ENCODE peak calls at places on chromosome 16, in four cellular contexts. One of them, this sample, is unnamed.
A peak's percentile ranks its signal among the peaks of the same experiment; 100 is the strongest.

GRCh38 chr16:47565454-47565853 is 104.3 kb downstream of the PHKB start:
- DNase-seq in mammary epithelial cell: peak; percentile 58
- DNase-seq in fibroblast of lung: peak; percentile 56
- DNase-seq in neural progenitor cell: no peak
- DNase-seq in this sample: no peak

GRCh38 chr16:66933776-66934137 is 445 bp downstream of the CIAO2B start:
- DNase-seq in fibroblast of lung: no peak
- DNase-seq in neural progenitor cell: no peak
- DNase-seq in mammary epithelial cell: peak; percentile 71
- DNase-seq in this sample: no peak

GRCh38 chr16:51674615-51675014 is 523.5 kb upstream of the SALL1 start:
- DNase-seq in fibroblast of lung: no peak
- DNase-seq in mammary epithelial cell: no peak
- DNase-seq in neural progenitor cell: no peak
- DNase-seq in this sample: no peak

GRCh38 chr16:83336630-83337029 is 471.1 kb upstream of the HSBP1 start:
- DNase-seq in fibroblast of lung: peak; percentile 67
- DNase-seq in mammary epithelial cell: peak; percentile 61
- DNase-seq in neural progenitor cell: no peak
- DNase-seq in this sample: peak; percentile 63

GRCh38 chr16:85084841-85085535 is 27.3 kb downstream of the CIBAR2 start:
- DNase-seq in fibroblast of lung: no peak
- DNase-seq in neural progenitor cell: no peak
- DNase-seq in mammary epithelial cell: no peak
- DNase-seq in this sample: no peak

GRCh38 chr16:71467810-71468209 is 5.8 kb upstream of the ZNF23 start:
- DNase-seq in neural progenitor cell: peak; percentile 85
- DNase-seq in fibroblast of lung: peak; percentile 20
- DNase-seq in mammary epithelial cell: peak; percentile 27
- DNase-seq in this sample: peak; percentile 45

GRCh38 chr16:81005644-81006471 is 827 bp downstream of the CMC2 start:
- DNase-seq in neural progenitor cell: peak; percentile 48
- DNase-seq in fibroblast of lung: peak; percentile 29
- DNase-seq in mammary epithelial cell: peak; percentile 15
- DNase-seq in this sample: peak; percentile 40

GRCh38 chr16:3745751-3746355 is 28.5 kb upstream of the TRAP1 start:
- DNase-seq in mammary epithelial cell: no peak
- DNase-seq in fibroblast of lung: peak; percentile 50
- DNase-seq in neural progenitor cell: no peak
- DNase-seq in this sample: no peak

GRCh38 chr16:1909661-1910231 is 8.5 kb downstream of the HS3ST6 start:
- DNase-seq in mammary epithelial cell: no peak
- DNase-seq in fibroblast of lung: no peak
- DNase-seq in neural progenitor cell: peak; percentile 8
- DNase-seq in this sample: peak; percentile 15

GRCh38 chr16:58236231-58236690 is 38.4 kb upstream of the CSNK2A2 start:
- DNase-seq in neural progenitor cell: peak; percentile 93
- DNase-seq in mammary epithelial cell: peak; percentile 61
- DNase-seq in fibroblast of lung: peak; percentile 56
- DNase-seq in this sample: peak; percentile 71

GRCh38 chr16:53912155-53912554 is 208.2 kb downstream of the FTO start:
- DNase-seq in mammary epithelial cell: peak; percentile 89
- DNase-seq in fibroblast of lung: no peak
- DNase-seq in neural progenitor cell: no peak
- DNase-seq in this sample: no peak

GRCh38 chr16:19883296-19883951 is 1.2 kb downstream of the GPRC5B start:
- DNase-seq in neural progenitor cell: peak; percentile 80
- DNase-seq in mammary epithelial cell: no peak
- DNase-seq in fibroblast of lung: peak; percentile 13
- DNase-seq in this sample: no peak

GRCh38 chr16:70572050-70572925 is 48.7 kb downstream of the SF3B3 start:
- DNase-seq in mammary epithelial cell: no peak
- DNase-seq in fibroblast of lung: peak; percentile 45
- DNase-seq in neural progenitor cell: no peak
- DNase-seq in this sample: no peak

GRCh38 chr16:20114356-20114755 is 40.7 kb upstream of the GPR139 start:
- DNase-seq in neural progenitor cell: no peak
- DNase-seq in fibroblast of lung: no peak
- DNase-seq in mammary epithelial cell: peak; percentile 65
- DNase-seq in this sample: no peak

GRCh38 chr16:3007059-3007956 is 5.4 kb upstream of the CLDN9 start:
- DNase-seq in neural progenitor cell: no peak
- DNase-seq in mammary epithelial cell: no peak
- DNase-seq in fibroblast of lung: no peak
- DNase-seq in this sample: no peak

GRCh38 chr16:27235938-27236245 is 32.6 kb downstream of the KDM8 start:
- DNase-seq in neural progenitor cell: no peak
- DNase-seq in fibroblast of lung: no peak
- DNase-seq in mammary epithelial cell: no peak
- DNase-seq in this sample: no peak
- H3K9ac ChIP-seq in neural progenitor cell: no peak overlapping the region
- H3K9ac ChIP-seq in fibroblast of lung: peak overlapping the region; percentile 33
- H3K9ac ChIP-seq in mammary epithelial cell: no peak overlapping the region
- H3K9ac ChIP-seq in this sample: peak overlapping the region; percentile 37

DNA sequence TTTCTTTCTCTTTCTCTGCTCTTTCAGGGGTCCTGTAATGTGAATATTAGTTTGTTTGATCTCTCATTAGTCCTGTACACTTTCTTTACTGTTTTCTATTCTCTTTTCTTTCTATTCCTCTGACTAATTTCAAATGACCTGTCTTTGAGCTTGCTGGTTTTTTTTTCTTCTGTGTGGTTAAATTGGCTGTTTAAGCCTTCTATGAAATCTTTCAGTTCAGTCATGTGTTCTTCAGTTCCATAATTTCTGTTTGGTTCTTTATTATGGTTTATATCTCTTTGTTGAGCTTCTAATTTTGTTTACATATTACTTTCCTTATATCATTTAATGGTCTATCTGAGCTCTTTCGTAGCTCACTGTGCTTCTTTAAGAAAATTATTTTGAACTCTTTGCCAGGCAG is 31.3 kb upstream of the NKD1 start:
- DNase-seq in fibroblast of lung: no peak
- DNase-seq in mammary epithelial cell: no peak
- DNase-seq in neural progenitor cell: no peak
- DNase-seq in this sample: no peak
- H3K27me3 ChIP-seq in fibroblast of lung: no peaks in the 10 kb centered on the region
- H3K27me3 ChIP-seq in mammary epithelial cell: no peaks in the 10 kb centered on the region
- H3K27me3 ChIP-seq in neural progenitor cell: no peaks in the 10 kb centered on the region
- H3K27me3 ChIP-seq in this sample: peaks cover 13% of the 10 kb centered on the region

DNA sequence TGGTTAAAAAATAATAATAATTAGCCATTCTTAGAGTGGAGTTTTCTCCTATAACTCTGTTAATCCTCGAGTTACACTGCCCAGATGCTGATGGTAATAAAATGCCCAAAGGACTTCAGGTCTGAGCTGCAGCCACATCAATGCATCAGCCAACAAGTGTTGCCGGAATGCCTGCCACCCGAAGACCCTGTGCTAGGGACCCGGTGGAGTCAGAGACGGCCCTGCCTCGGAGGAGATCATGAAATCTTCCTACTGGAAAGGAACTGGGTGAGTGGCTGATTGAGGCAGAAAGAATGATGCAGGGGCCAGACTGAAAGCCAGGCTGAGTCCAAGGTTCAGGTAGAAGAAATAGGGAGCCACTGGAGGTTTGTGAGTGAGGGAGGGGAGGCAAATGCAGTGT is 100.2 kb downstream of the ZNF423 start:
- DNase-seq in fibroblast of lung: no peak
- DNase-seq in mammary epithelial cell: no peak
- DNase-seq in neural progenitor cell: no peak
- DNase-seq in this sample: no peak
- H3K9ac ChIP-seq in fibroblast of lung: no peak overlapping the region
- H3K9ac ChIP-seq in mammary epithelial cell: no peak overlapping the region
- H3K9ac ChIP-seq in neural progenitor cell: no peak overlapping the region
- H3K9ac ChIP-seq in this sample: peak overlapping the region; percentile 82

GRCh38 chr16:88366704-88367047 is 16.1 kb upstream of the ZNF469 start:
- DNase-seq in mammary epithelial cell: no peak
- DNase-seq in fibroblast of lung: no peak
- DNase-seq in neural progenitor cell: no peak
- DNase-seq in this sample: no peak

GRCh38 chr16:88367560-88367959 is 15.2 kb upstream of the ZNF469 start:
- DNase-seq in neural progenitor cell: no peak
- DNase-seq in fibroblast of lung: no peak
- DNase-seq in mammary epithelial cell: no peak
- DNase-seq in this sample: no peak

GRCh38 chr16:88363239-88363891 is 19.4 kb upstream of the ZNF469 start:
- DNase-seq in neural progenitor cell: no peak
- DNase-seq in mammary epithelial cell: no peak
- DNase-seq in fibroblast of lung: no peak
- DNase-seq in this sample: no peak

GRCh38 chr16:88366032-88366703 is 16.6 kb upstream of the ZNF469 start:
- DNase-seq in neural progenitor cell: no peak
- DNase-seq in mammary epithelial cell: no peak
- DNase-seq in fibroblast of lung: no peak
- DNase-seq in this sample: no peak

DNA sequence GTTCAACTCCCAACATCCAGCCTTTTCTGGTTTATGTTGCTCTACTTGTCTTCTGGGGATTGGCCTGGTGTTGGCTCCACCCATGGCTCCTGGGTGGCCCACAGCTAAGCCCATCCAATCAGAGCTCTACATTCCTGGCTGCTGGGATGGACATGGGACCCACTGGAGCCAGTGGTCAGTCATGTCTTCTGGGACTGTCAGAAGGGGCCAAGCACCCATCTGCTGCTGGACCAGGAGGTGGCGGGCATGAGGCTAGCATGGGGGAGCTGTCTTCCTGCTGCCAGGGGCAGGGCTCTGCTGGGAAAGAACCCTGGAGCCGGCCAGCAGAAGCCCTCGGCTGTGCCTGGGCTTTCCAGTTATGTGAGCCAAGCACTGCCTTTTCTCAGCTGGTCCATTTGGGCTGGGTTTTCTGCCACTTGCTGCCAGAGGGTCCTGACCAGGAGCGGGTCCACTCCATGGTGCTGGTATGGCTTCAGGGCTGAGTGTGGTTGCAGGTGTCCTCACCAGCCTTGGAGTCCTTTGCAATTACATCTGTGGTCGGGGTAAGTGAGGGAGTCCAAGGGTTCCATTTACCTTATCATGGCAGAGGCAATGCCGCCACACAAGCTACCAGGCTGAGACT is 17.4 kb upstream of the ZNF469 start:
- DNase-seq in mammary epithelial cell: no peak
- DNase-seq in fibroblast of lung: no peak
- DNase-seq in neural progenitor cell: no peak
- DNase-seq in this sample: no peak
- H3K27me3 ChIP-seq in mammary epithelial cell: peaks cover 3% of the 10 kb centered on the region
- H3K27me3 ChIP-seq in fibroblast of lung: peaks cover 5% of the 10 kb centered on the region
- H3K27me3 ChIP-seq in neural progenitor cell: no peaks in the 10 kb centered on the region
- H3K27me3 ChIP-seq in this sample: peaks cover 14% of the 10 kb centered on the region

This sample was measured in adipocyte.